ENCODE peak calls at places on chromosome 12, in five cellular contexts. H is hepatocyte, C is H7, J is IMR-90, X is MM.1S. W is an unnamed sample.
A peak's percentile ranks its signal among the peaks of the same experiment; 100 is the strongest.

GRCh38 chr12:27198036-27198435 is 46.0 kb upstream of the STK38L start:
- DNase-seq in H (no peak), C (no peak), J (peak; percentile 70), X (no peak), W (peak; percentile 64)

GRCh38 chr12:104720346-104721064 is 237.6 kb downstream of the SLC41A2 start:
- DNase-seq in H (no peak), C (peak; percentile 57), J (peak; percentile 47), X (peak; percentile 47), W (peak; percentile 49)

GRCh38 chr12:26277511-26278246 is 82.3 kb downstream of the SSPN start:
- DNase-seq in H (no peak), C (no peak), J (no peak), X (no peak), W (peak; percentile 78)

GRCh38 chr12:20213851-20214250 is 154.5 kb upstream of the PDE3A start:
- DNase-seq in H (no peak), C (no peak), J (no peak), X (no peak), W (peak; percentile 4)

GRCh38 chr12:112167728-112168525 is 42.6 kb downstream of the TRAFD1 start:
- DNase-seq in H (no peak), C (peak; percentile 61), J (no peak), X (no peak), W (no peak)

GRCh38 chr12:92028039-92028709 is 117.5 kb downstream of the BTG1 start:
- DNase-seq in H (no peak), C (no peak), J (no peak), X (no peak), W (peak; percentile 21)

GRCh38 chr12:52903855-52904508 is 894 bp downstream of the KRT8 start:
- DNase-seq in H (peak; percentile 86), C (peak; percentile 95), J (no peak), X (no peak), W (no peak)

GRCh38 chr12:107091381-107091780 is 2.0 kb downstream of the CRY1 start:
- DNase-seq in H (peak; percentile 44), C (no peak), J (peak; percentile 64), X (no peak), W (peak; percentile 75)

GRCh38 chr12:47032644-47033043 is 46.8 kb upstream of the PCED1B start:
- DNase-seq in H (peak; percentile 72), C (no peak), J (peak; percentile 77), X (peak; percentile 63), W (peak; percentile 76)

GRCh38 chr12:104250366-104251125 is 35.0 kb downstream of the TXNRD1 start:
- DNase-seq in H (no peak), C (no peak), J (no peak), X (no peak), W (peak; percentile 22)

GRCh38 chr12:26374934-26375333 is 179.6 kb downstream of the SSPN start:
- DNase-seq in H (no peak), C (no peak), J (peak; percentile 52), X (no peak), W (no peak)

GRCh38 chr12:20486233-20486632 is 117.9 kb downstream of the PDE3A start:
- DNase-seq in H (no peak), C (no peak), J (peak; percentile 40), X (no peak), W (peak; percentile 34)

GRCh38 chr12:104419717-104420116 is 37.0 kb upstream of the CHST11 start:
- DNase-seq in H (no peak), C (no peak), J (no peak), X (no peak), W (no peak)

GRCh38 chr12:89895101-89895500 is 186.5 kb upstream of the ATP2B1 start:
- DNase-seq in H (no peak), C (no peak), J (no peak), X (no peak), W (no peak)

GRCh38 chr12:123269395-123269892 is 2.2 kb downstream of the CDK2AP1 start:
- DNase-seq in H (peak; percentile 89), C (peak; percentile 95), J (peak; percentile 61), X (no peak), W (peak; percentile 71)

GRCh38 chr12:79298511-79298910 is 392.3 kb downstream of the PAWR start:
- DNase-seq in H (no peak), C (no peak), J (peak; percentile 21), X (no peak), W (no peak)

GRCh38 chr12:30839643-30840190 is 85.0 kb upstream of the CAPRIN2 start:
- DNase-seq in H (no peak), C (peak; percentile 63), J (no peak), X (no peak), W (no peak)

GRCh38 chr12:126295652-126296051 is 1230.4 kb downstream of the AACS start:
- DNase-seq in H (no peak), C (no peak), J (no peak), X (no peak), W (no peak)

GRCh38 chr12:77102691-77103090 is 37.3 kb upstream of the E2F7 start:
- DNase-seq in H (no peak), C (no peak), J (peak; percentile 79), X (no peak), W (peak; percentile 63)

GRCh38 chr12:24853588-24853987 is 95.3 kb downstream of the BCAT1 start:
- DNase-seq in H (no peak), C (no peak), J (peak; percentile 87), X (no peak), W (peak; percentile 41)

GRCh38 chr12:3362751-3363150 is 128.3 kb upstream of the PRMT8 start:
- DNase-seq in H (no peak), C (no peak), J (no peak), X (no peak), W (no peak)

DNA sequence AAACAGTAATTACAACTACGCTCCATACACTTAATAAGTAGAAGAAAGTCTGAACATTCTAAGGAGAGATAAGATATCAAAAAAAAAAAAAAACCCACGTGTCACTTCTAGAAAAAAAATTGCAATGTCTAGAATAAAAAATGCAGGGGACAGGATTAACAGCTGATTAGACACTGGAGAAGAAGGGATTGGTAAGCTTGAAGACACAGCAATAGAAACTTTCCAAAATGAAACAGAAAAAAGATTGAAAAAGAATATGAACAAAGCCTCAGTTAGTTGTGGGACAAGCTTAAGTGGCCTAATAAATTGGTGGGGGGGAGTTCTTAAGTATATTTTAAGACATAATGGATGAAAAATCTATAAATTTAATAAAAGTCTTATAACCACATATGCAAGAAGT is 105.5 kb downstream of the PTPRR start:
- DNase-seq in H (no peak), C (no peak), J (no peak), X (no peak), W (no peak)
- H3K4me3 ChIP-seq in H (no peak overlapping the region), C (no peak overlapping the region), J (no peak overlapping the region), X (no peak overlapping the region), W (no peak overlapping the region)

GRCh38 chr12:67352682-67353081 is 83.5 kb downstream of the CAND1 start:
- DNase-seq in H (no peak), C (no peak), J (peak; percentile 10), X (no peak), W (no peak)
- H3K4me3 ChIP-seq in H (no peak overlapping the region), C (no peak overlapping the region), J (no peak overlapping the region), X (no peak overlapping the region), W (no peak overlapping the region)

GRCh38 chr12:65881965-65882413 is 57.7 kb downstream of the HMGA2 start:
- DNase-seq in H (peak; percentile 46), C (peak; percentile 50), J (peak; percentile 38), X (no peak), W (peak; percentile 80)
- H3K4me3 ChIP-seq in H (no peak overlapping the region), C (peak overlapping the region; percentile 2), J (no peak overlapping the region), X (no peak overlapping the region), W (peak overlapping the region; percentile 60)

GRCh38 chr12:116919706-116920485 is 9.1 kb downstream of the FBXW8 start:
- DNase-seq in H (no peak), C (no peak), J (no peak), X (no peak), W (no peak)
- H3K4me3 ChIP-seq in H (no peak overlapping the region), C (no peak overlapping the region), J (no peak overlapping the region), X (no peak overlapping the region), W (no peak overlapping the region)

GRCh38 chr12:120712654-120713053 is 2.4 kb downstream of the UNC119B start:
- DNase-seq in H (no peak), C (no peak), J (no peak), X (no peak), W (no peak)

GRCh38 chr12:120709976-120710804 is at the start of gene UNC119B:
- DNase-seq in H (peak; percentile 86), C (peak; percentile 97), J (peak; percentile 33), X (peak; percentile 9), W (peak; percentile 47)

GRCh38 chr12:120710805-120711296 is 593 bp downstream of the UNC119B start:
- DNase-seq in H (peak; percentile 52), C (peak; percentile 79), J (no peak), X (peak; percentile 7), W (no peak)

GRCh38 chr12:120713861-120714482 is 3.7 kb downstream of the UNC119B start:
- DNase-seq in H (peak; percentile 93), C (peak; percentile 83), J (peak; percentile 82), X (peak; percentile 69), W (peak; percentile 81)

GRCh38 chr12:120711411-120711810 is 1.2 kb downstream of the UNC119B start:
- DNase-seq in H (no peak), C (no peak), J (no peak), X (no peak), W (no peak)
- H3K4me3 ChIP-seq in H (peak overlapping the region; percentile 100), C (peak overlapping the region; percentile 79), J (peak overlapping the region; percentile 93), X (peak overlapping the region; percentile 68), W (peak overlapping the region; percentile 77)

W was measured in AG10803.